ENCODE peak calls at places on chromosomes 16 and 17, in eight cellular contexts. B is SK-N-SH, K is HCT116, M is GM23338, C is GM23248, E is PC-3, Z is hepatocyte, A is MM.1S. H is an unnamed sample.

GRCh38 chr17:65018612-65019290 is 37.8 kb downstream of the GNA13 start:
- DNase-seq in B (no peak), K (no peak), M (no peak), C (peak; percentile 20), E (no peak), Z (no peak), A (no peak), H (peak; percentile 9)

GRCh38 chr16:19583665-19584300 is 28.3 kb downstream of the VPS35L start:
- DNase-seq in B (peak; percentile 51), K (peak; percentile 35), M (peak; percentile 72), C (peak; percentile 77), E (peak; percentile 58), Z (peak; percentile 62), A (peak; percentile 39), H (peak; percentile 56)

GRCh38 chr16:85370881-85371651 is 242.1 kb upstream of the GSE1 start:
- DNase-seq in B (peak; percentile 84), K (no peak), M (no peak), C (peak; percentile 87), E (no peak), Z (no peak), A (no peak), H (no peak)

GRCh38 chr17:68384941-68385340 is 72.4 kb downstream of the WIPI1 start:
- DNase-seq in B (no peak), K (no peak), M (no peak), C (no peak), E (no peak), Z (no peak), A (no peak), H (no peak)

GRCh38 chr17:55825213-55825612 is 74.4 kb downstream of the PCTP start:
- DNase-seq in B (no peak), K (no peak), M (peak; percentile 56), C (no peak), E (peak; percentile 55), Z (no peak), A (peak; percentile 14), H (peak; percentile 37)

GRCh38 chr17:34562387-34562786 is 17.0 kb upstream of the TMEM132E start:
- DNase-seq in B (peak; percentile 45), K (no peak), M (peak; percentile 73), C (peak; percentile 23), E (no peak), Z (peak; percentile 18), A (peak; percentile 26), H (peak; percentile 45)

GRCh38 chr17:29570521-29570920 is 2.0 kb downstream of the TP53I13 start:
- DNase-seq in B (no peak), K (no peak), M (no peak), C (no peak), E (no peak), Z (no peak), A (no peak), H (no peak)

GRCh38 chr17:50843150-50843905 is 7.9 kb downstream of the WFIKKN2 start:
- DNase-seq in B (no peak), K (no peak), M (no peak), C (no peak), E (no peak), Z (no peak), A (no peak), H (no peak)

GRCh38 chr16:84925092-84925772 is 86.1 kb downstream of the ZDHHC7 start:
- DNase-seq in B (peak; percentile 56), K (peak; percentile 35), M (peak; percentile 80), C (peak; percentile 41), E (peak; percentile 55), Z (peak; percentile 48), A (no peak), H (peak; percentile 56)

GRCh38 chr16:4330277-4330882 is 14.5 kb downstream of the GLIS2 start:
- DNase-seq in B (peak; percentile 94), K (no peak), M (peak; percentile 79), C (peak; percentile 81), E (peak; percentile 66), Z (peak; percentile 87), A (peak; percentile 61), H (peak; percentile 81)

GRCh38 chr17:72702136-72702735 is 390.3 kb downstream of the SLC39A11 start:
- DNase-seq in B (no peak), K (peak; percentile 80), M (no peak), C (peak; percentile 74), E (peak; percentile 93), Z (no peak), A (no peak), H (no peak)

GRCh38 chr17:50371526-50371925 is 1.5 kb downstream of the MRPL27 start:
- DNase-seq in B (no peak), K (no peak), M (no peak), C (no peak), E (no peak), Z (no peak), A (no peak), H (no peak)

GRCh38 chr16:1263591-1264216 is 7.8 kb downstream of the TPSD1 start:
- DNase-seq in B (no peak), K (no peak), M (no peak), C (no peak), E (no peak), Z (no peak), A (no peak), H (no peak)

GRCh38 chr16:1261131-1261917 is 5.5 kb downstream of the TPSD1 start:
- DNase-seq in B (no peak), K (no peak), M (peak; percentile 68), C (no peak), E (peak; percentile 48), Z (no peak), A (peak; percentile 27), H (no peak)

GRCh38 chr16:1262846-1263221 is 7.0 kb downstream of the TPSD1 start:
- DNase-seq in B (no peak), K (no peak), M (no peak), C (no peak), E (no peak), Z (no peak), A (no peak), H (no peak)

GRCh38 chr16:1260101-1260670 is 4.3 kb downstream of the TPSD1 start:
- DNase-seq in B (no peak), K (no peak), M (no peak), C (no peak), E (no peak), Z (no peak), A (no peak), H (no peak)

DNA sequence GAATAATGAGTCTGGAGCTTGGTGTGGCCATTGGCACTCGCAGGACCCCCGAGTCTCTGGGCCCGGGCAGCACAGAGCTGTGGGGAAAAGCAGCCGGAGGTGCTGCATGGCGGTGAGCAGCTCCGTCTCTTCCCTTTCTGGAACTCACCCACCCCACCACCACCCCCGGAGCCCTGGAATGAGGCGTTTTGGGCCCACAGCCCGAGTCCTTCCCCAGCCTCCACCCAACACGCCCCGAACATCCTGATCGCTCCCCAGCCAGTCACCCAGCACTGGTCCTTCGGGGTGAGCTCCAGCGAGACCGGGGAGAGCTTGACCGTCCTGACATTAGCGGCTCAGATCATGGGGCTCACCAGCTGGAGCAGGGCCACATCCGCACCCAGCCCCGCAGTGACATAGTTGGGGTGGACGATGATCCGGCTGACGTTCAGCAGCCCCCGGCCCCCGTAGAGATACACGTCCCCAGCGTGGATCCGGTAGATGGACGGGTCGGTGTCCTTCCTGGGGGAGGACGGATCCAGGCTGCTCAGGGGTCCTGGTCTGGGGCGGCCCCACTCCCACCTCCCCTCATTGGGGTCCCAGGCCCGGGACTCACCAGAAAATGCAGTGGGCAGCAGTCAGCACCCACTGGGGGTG is 6.5 kb downstream of the TPSD1 start:
- DNase-seq in B (no peak), K (no peak), M (no peak), C (no peak), E (no peak), Z (no peak), A (no peak), H (no peak)
- H3K27me3 ChIP-seq in B (peaks cover 59% of the 10 kb centered on the region), K (peaks cover 4% of the 10 kb centered on the region), M (no peaks in the 10 kb centered on the region), C (peaks cover 21% of the 10 kb centered on the region), E (peaks cover 31% of the 10 kb centered on the region), Z (peaks cover 8% of the 10 kb centered on the region), A (peaks cover 89% of the 10 kb centered on the region), H (peaks cover 37% of the 10 kb centered on the region)

GRCh38 chr17:62059394-62059793 is 5.7 kb downstream of the MED13 start:
- DNase-seq in B (no peak), K (no peak), M (no peak), C (no peak), E (no peak), Z (no peak), A (no peak), H (no peak)
- H4K20me1 ChIP-seq in B (peaks cover 99% of the 10 kb centered on the region), K (peaks cover 26% of the 10 kb centered on the region), M (peaks cover 49% of the 10 kb centered on the region), C (peaks cover 39% of the 10 kb centered on the region), E (peaks cover 55% of the 10 kb centered on the region), Z (peaks cover 100% of the 10 kb centered on the region), A (peaks cover 33% of the 10 kb centered on the region), H (peaks cover 99% of the 10 kb centered on the region)

GRCh38 chr17:69572747-69573146 is 158.2 kb downstream of the MAP2K6 start:
- DNase-seq in B (no peak), K (no peak), M (no peak), C (no peak), E (no peak), Z (no peak), A (no peak), H (no peak)

GRCh38 chr17:69561462-69561861 is 147.0 kb downstream of the MAP2K6 start:
- DNase-seq in B (no peak), K (no peak), M (no peak), C (peak; percentile 4), E (peak; percentile 69), Z (no peak), A (no peak), H (no peak)

GRCh38 chr17:69565447-69565846 is 150.9 kb downstream of the MAP2K6 start:
- DNase-seq in B (no peak), K (no peak), M (no peak), C (no peak), E (no peak), Z (no peak), A (no peak), H (no peak)

GRCh38 chr17:69567130-69567529 is 152.6 kb downstream of the MAP2K6 start:
- DNase-seq in B (no peak), K (no peak), M (peak; percentile 41), C (peak; percentile 37), E (peak; percentile 28), Z (peak; percentile 32), A (no peak), H (peak; percentile 34)
- TF ChIP-seq EZH2phosphoT487 in B (no peak), K (no peak), M (no peak), C (no peak), E (no peak), Z (no peak), A (no peak), H (no peak)

GRCh38 chr17:48412841-48413240 is 17.2 kb downstream of the SKAP1 start:
- DNase-seq in B (no peak), K (no peak), M (no peak), C (peak; percentile 48), E (no peak), Z (no peak), A (no peak), H (no peak)
- H3K27me3 ChIP-seq in B (peaks cover 76% of the 10 kb centered on the region), K (no peaks in the 10 kb centered on the region), M (no peaks in the 10 kb centered on the region), C (peaks cover 62% of the 10 kb centered on the region), E (peaks cover 10% of the 10 kb centered on the region), Z (peaks cover 14% of the 10 kb centered on the region), A (no peaks in the 10 kb centered on the region), H (peaks cover 62% of the 10 kb centered on the region)

DNA sequence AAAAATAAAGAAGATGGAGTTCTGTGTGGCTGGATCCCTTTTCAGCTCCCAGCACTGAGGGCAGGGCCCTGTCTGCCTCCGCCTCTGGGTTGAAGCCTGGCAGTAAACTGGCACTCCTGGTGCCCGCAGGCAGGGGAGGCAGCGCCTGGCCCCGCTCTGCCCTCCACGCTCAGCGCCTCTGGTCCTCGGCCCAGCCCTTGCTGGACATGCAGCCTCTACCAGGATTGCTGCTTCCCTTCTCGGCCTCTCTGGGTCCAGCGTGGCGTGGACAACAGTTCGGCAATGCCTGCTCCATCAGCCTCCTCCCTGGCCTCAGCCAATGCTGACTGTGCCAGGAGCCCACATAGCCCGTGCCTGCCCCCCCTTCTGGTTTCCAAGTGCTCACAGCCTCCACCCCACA is 84.4 kb upstream of the CHMP6 start:
- DNase-seq in B (no peak), K (no peak), M (no peak), C (no peak), E (no peak), Z (no peak), A (no peak), H (no peak)
- H4K20me1 ChIP-seq in B (no peaks in the 10 kb centered on the region), K (no peaks in the 10 kb centered on the region), M (peaks cover 6% of the 10 kb centered on the region), C (no peaks in the 10 kb centered on the region), E (no peaks in the 10 kb centered on the region), Z (no peaks in the 10 kb centered on the region), A (no peaks in the 10 kb centered on the region), H (peaks cover 15% of the 10 kb centered on the region)

H was measured in neural progenitor cell.